ENCODE peak calls at places on chromosome 19, in six cellular contexts. E is stimulated activated CD8-positive, alpha-beta memory T cell treated with anti-CD3 and anti-CD28 coated beads, Interleukin-15, amount 100 ng/mL, for 1 hour; Q is lower lobe of right lung; H is stimulated activated naive CD8-positive, alpha-beta T cell treated with anti-CD3 and anti-CD28 coated beads, Interleukin-15, Interleukin-2, amounts not matched to agents 100 U/mL and 50 U/mL, for 24 hours; B is fibroblast of the aortic adventitia; G is lung. I is an unnamed sample.
A peak's percentile ranks its signal among the peaks of the same experiment; 100 is the strongest.

GRCh38 chr19:40806385-40807146 is 7.6 kb downstream of the EGLN2 start:
- DNase-seq in H (peak; percentile 89), Q (peak; percentile 83), E (peak; percentile 53), B (peak; percentile 94), G (peak; percentile 82), I (peak; percentile 54)

GRCh38 chr19:16244091-16244490 is 46.4 kb downstream of the AP1M1 start:
- DNase-seq in G (no peak), B (peak; percentile 62), Q (no peak), H (no peak), E (no peak), I (no peak)

GRCh38 chr19:29809795-29810503 is 1.8 kb upstream of the CCNE1 start:
- DNase-seq in G (no peak), B (no peak), E (no peak), Q (peak; percentile 17), H (no peak), I (no peak)

GRCh38 chr19:51116736-51117135 is 8.0 kb upstream of the SIGLEC9 start:
- DNase-seq in E (no peak), H (no peak), G (no peak), B (no peak), Q (no peak), I (no peak)

GRCh38 chr19:39342647-39343305 is 555 bp downstream of the SAMD4B start:
- DNase-seq in E (no peak), Q (peak; percentile 61), G (peak; percentile 39), B (no peak), H (no peak), I (peak; percentile 15)

GRCh38 chr19:2702170-2703076 is at the start of gene GNG7:
- DNase-seq in B (peak; percentile 69), Q (peak; percentile 96), E (peak; percentile 83), H (peak; percentile 97), G (peak; percentile 94), I (peak; percentile 97)

GRCh38 chr19:46659151-46660007 is 1.6 kb downstream of the DACT3 start:
- DNase-seq in B (peak; percentile 16), Q (peak; percentile 51), G (no peak), E (no peak), H (peak; percentile 29), I (no peak)

GRCh38 chr19:19637523-19638251 is 5.8 kb downstream of the GMIP start:
- DNase-seq in B (no peak), H (no peak), E (no peak), Q (no peak), G (no peak), I (no peak)

GRCh38 chr19:2567580-2567979 is 91.7 kb downstream of the GADD45B start:
- DNase-seq in G (no peak), H (peak; percentile 34), Q (peak; percentile 87), B (no peak), E (no peak), I (no peak)

GRCh38 chr19:13094771-13095392 is 7.8 kb downstream of the LYL1 start:
- DNase-seq in Q (no peak), H (no peak), E (no peak), G (no peak), B (no peak), I (no peak)